ENCODE peak calls at places on chromosomes 13 and 19, in eight cellular contexts. X, U, A, S, L, O, F and Z are unnamed samples.

GRCh38 chr13:39284801-39285388 is 246.6 kb downstream of the NHLRC3 start:
- DNase-seq in F (no peak), S (no peak), A (peak), O (no peak), U (no peak), X (no peak), L (no peak), Z (no peak)

GRCh38 chr13:44004881-44005280 is 125.2 kb downstream of the LACC1 start:
- DNase-seq in O (no peak), U (no peak), F (no peak), X (no peak), S (no peak), A (peak), L (no peak), Z (no peak)

GRCh38 chr19:41599175-41599966 is 23.4 kb downstream of the CEACAM21 start:
- DNase-seq in L (no peak), A (no peak), S (no peak), O (no peak), X (no peak), U (no peak), F (no peak), Z (no peak)

GRCh38 chr13:45133396-45134118 is 13.2 kb downstream of the GTF2F2 start:
- DNase-seq in O (peak), A (no peak), L (no peak), S (no peak), F (no peak), X (peak), U (no peak), Z (no peak)

GRCh38 chr19:49114630-49115363 is 627 bp downstream of the LIN7B start:
- DNase-seq in F (peak), O (no peak), S (peak), X (no peak), A (peak), U (no peak), L (peak), Z (no peak)

GRCh38 chr13:27972619-27972877 is 3.4 kb upstream of the CDX2 start:
- DNase-seq in U (no peak), L (no peak), X (no peak), A (no peak), S (no peak), O (no peak), F (no peak), Z (no peak)

GRCh38 chr13:107554355-107554905 is 660.9 kb downstream of the LIG4 start:
- DNase-seq in F (no peak), A (peak), S (no peak), L (no peak), X (no peak), O (no peak), U (no peak), Z (no peak)

GRCh38 chr19:2042485-2043268 is 8.4 kb downstream of the MKNK2 start:
- DNase-seq in O (no peak), A (no peak), X (no peak), U (no peak), F (no peak), L (no peak), S (no peak), Z (no peak)

GRCh38 chr13:48126944-48127814 is 32.3 kb upstream of the MED4 start:
- DNase-seq in S (peak), L (peak), X (peak), F (peak), O (peak), A (peak), U (peak), Z (no peak)

GRCh38 chr13:79404985-79405384 is 1.1 kb downstream of the RBM26 start:
- DNase-seq in X (no peak), F (peak), O (no peak), U (no peak), L (no peak), S (no peak), A (no peak), Z (no peak)

GRCh38 chr13:94182185-94182761 is 297.2 kb downstream of the DCT start:
- DNase-seq in S (no peak), L (no peak), F (no peak), X (no peak), A (no peak), O (no peak), U (no peak), Z (no peak)

GRCh38 chr13:94181461-94182107 is 297.9 kb downstream of the DCT start:
- DNase-seq in S (peak), U (no peak), L (no peak), A (no peak), X (no peak), O (no peak), F (no peak), Z (no peak)

GRCh38 chr13:94188173-94188869 is 291.2 kb downstream of the DCT start:
- DNase-seq in U (no peak), A (no peak), X (no peak), L (no peak), O (no peak), S (no peak), F (no peak), Z (no peak)

GRCh38 chr13:94186470-94186869 is 293.0 kb downstream of the DCT start:
- DNase-seq in U (no peak), S (no peak), X (no peak), F (no peak), L (no peak), A (no peak), O (no peak), Z (no peak)
- TF ChIP-seq RAD21 in U (no peak), S (no peak), X (no peak), F (no peak), L (no peak), A (no peak), O (no peak), Z (no peak)

DNA sequence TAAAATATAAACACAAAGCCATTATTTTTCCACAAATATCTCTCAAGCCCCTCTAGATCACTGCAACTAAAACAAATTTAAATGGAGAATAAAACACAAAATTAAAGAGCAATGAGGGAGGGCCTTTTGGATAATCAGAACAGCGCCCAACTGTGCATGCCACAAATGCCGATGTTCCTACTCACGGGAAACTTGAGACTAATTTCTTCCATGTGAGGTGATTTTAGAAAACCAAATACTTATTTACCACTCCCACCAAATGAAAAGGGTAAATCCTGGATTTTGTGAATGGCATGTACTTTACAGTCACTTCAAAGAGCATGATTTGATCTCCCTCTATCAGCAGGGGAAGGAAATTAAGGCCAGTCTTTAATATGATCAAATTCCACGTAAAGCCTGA is 74.8 kb downstream of the SLC7A1 start:
- DNase-seq in X (no peak), O (no peak), F (no peak), A (peak), U (no peak), S (no peak), L (no peak), Z (no peak)
- TF ChIP-seq RAD21 in X (no peak), O (no peak), F (no peak), A (no peak), U (no peak), S (no peak), L (no peak), Z (no peak)

GRCh38 chr13:95243207-95243606 is 58.0 kb downstream of the ABCC4 start:
- DNase-seq in F (peak), X (no peak), O (no peak), U (no peak), A (no peak), L (no peak), S (no peak), Z (no peak)
- TF ChIP-seq RAD21 in F (no peak), X (no peak), O (no peak), U (no peak), A (no peak), L (no peak), S (no peak), Z (no peak)

GRCh38 chr19:44587863-44588752 is 25.3 kb upstream of the IGSF23 start:
- DNase-seq in L (no peak), X (peak), S (peak), U (no peak), O (peak), F (no peak), A (peak), Z (no peak)
- TF ChIP-seq RAD21 in L (peak), X (peak), S (no peak), U (no peak), O (peak), F (peak), A (peak), Z (peak)

GRCh38 chr13:34256236-34256635 is 438.3 kb downstream of the RFC3 start:
- DNase-seq in X (no peak), S (no peak), U (no peak), A (no peak), O (no peak), L (no peak), F (no peak), Z (no peak)
- TF ChIP-seq RAD21 in X (no peak), S (no peak), U (no peak), A (no peak), O (no peak), L (no peak), F (no peak), Z (no peak)